ENCODE peak calls at places on chromosome 9, in seven cellular contexts. One of them, this sample, is unnamed.
A peak's percentile ranks its signal among the peaks of the same experiment; 100 is the strongest.

GRCh38 chr9:127177682-127178265 is 55.3 kb upstream of the ANGPTL2 start:
- DNase-seq in astrocyte of the spinal cord: no peak
- DNase-seq in central memory CD8-positive, alpha-beta T cell: no peak
- DNase-seq in kidney tubule cell: no peak
- DNase-seq in tibial nerve: no peak
- DNase-seq in aorta: no peak
- DNase-seq in HFF-Myc: no peak
- DNase-seq in this sample: peak; percentile 14

GRCh38 chr9:5085993-5086392 is 99.4 kb downstream of the INSL6 start:
- DNase-seq in aorta: no peak
- DNase-seq in astrocyte of the spinal cord: no peak
- DNase-seq in HFF-Myc: no peak
- DNase-seq in kidney tubule cell: no peak
- DNase-seq in tibial nerve: no peak
- DNase-seq in central memory CD8-positive, alpha-beta T cell: no peak
- DNase-seq in this sample: no peak

GRCh38 chr9:36148652-36149051 is 12.1 kb downstream of the GLIPR2 start:
- DNase-seq in tibial nerve: peak; percentile 98
- DNase-seq in astrocyte of the spinal cord: peak; percentile 99
- DNase-seq in HFF-Myc: peak; percentile 91
- DNase-seq in kidney tubule cell: peak; percentile 98
- DNase-seq in aorta: peak; percentile 97
- DNase-seq in central memory CD8-positive, alpha-beta T cell: peak; percentile 60
- DNase-seq in this sample: peak; percentile 86

GRCh38 chr9:79489241-79490000 is 82.3 kb upstream of the TLE4 start:
- DNase-seq in kidney tubule cell: peak; percentile 58
- DNase-seq in central memory CD8-positive, alpha-beta T cell: no peak
- DNase-seq in aorta: no peak
- DNase-seq in HFF-Myc: no peak
- DNase-seq in astrocyte of the spinal cord: peak; percentile 89
- DNase-seq in tibial nerve: peak; percentile 42
- DNase-seq in this sample: peak; percentile 21

GRCh38 chr9:35501941-35502340 is 12.0 kb downstream of the RUSC2 start:
- DNase-seq in aorta: no peak
- DNase-seq in HFF-Myc: no peak
- DNase-seq in kidney tubule cell: no peak
- DNase-seq in central memory CD8-positive, alpha-beta T cell: no peak
- DNase-seq in tibial nerve: no peak
- DNase-seq in astrocyte of the spinal cord: no peak
- DNase-seq in this sample: no peak

GRCh38 chr9:35703906-35704672 is 14.4 kb upstream of the TPM2 start:
- DNase-seq in kidney tubule cell: no peak
- DNase-seq in tibial nerve: no peak
- DNase-seq in central memory CD8-positive, alpha-beta T cell: no peak
- DNase-seq in HFF-Myc: no peak
- DNase-seq in aorta: peak; percentile 33
- DNase-seq in astrocyte of the spinal cord: no peak
- DNase-seq in this sample: no peak

GRCh38 chr9:15915711-15916110 is 362.9 kb downstream of the CCDC171 start:
- DNase-seq in kidney tubule cell: peak; percentile 3
- DNase-seq in astrocyte of the spinal cord: peak; percentile 13
- DNase-seq in tibial nerve: no peak
- DNase-seq in central memory CD8-positive, alpha-beta T cell: no peak
- DNase-seq in HFF-Myc: no peak
- DNase-seq in aorta: no peak
- DNase-seq in this sample: no peak

GRCh38 chr9:34652608-34653007 is 623 bp downstream of the IL11RA start:
- DNase-seq in astrocyte of the spinal cord: no peak
- DNase-seq in HFF-Myc: no peak
- DNase-seq in tibial nerve: no peak
- DNase-seq in central memory CD8-positive, alpha-beta T cell: no peak
- DNase-seq in aorta: no peak
- DNase-seq in kidney tubule cell: no peak
- DNase-seq in this sample: no peak

GRCh38 chr9:128026255-128027165 is 40.6 kb downstream of the NAIF1 start:
- DNase-seq in central memory CD8-positive, alpha-beta T cell: peak; percentile 86
- DNase-seq in tibial nerve: no peak
- DNase-seq in astrocyte of the spinal cord: no peak
- DNase-seq in HFF-Myc: no peak
- DNase-seq in aorta: peak; percentile 47
- DNase-seq in kidney tubule cell: no peak
- DNase-seq in this sample: peak; percentile 46

GRCh38 chr9:69425402-69425801 is 100.4 kb downstream of the ENTREP1 start:
- DNase-seq in central memory CD8-positive, alpha-beta T cell: no peak
- DNase-seq in HFF-Myc: no peak
- DNase-seq in tibial nerve: no peak
- DNase-seq in kidney tubule cell: no peak
- DNase-seq in astrocyte of the spinal cord: no peak
- DNase-seq in aorta: no peak
- DNase-seq in this sample: no peak

GRCh38 chr9:27431573-27431972 is 92.5 kb upstream of the IFNK start:
- DNase-seq in astrocyte of the spinal cord: no peak
- DNase-seq in HFF-Myc: no peak
- DNase-seq in kidney tubule cell: no peak
- DNase-seq in tibial nerve: no peak
- DNase-seq in aorta: no peak
- DNase-seq in central memory CD8-positive, alpha-beta T cell: no peak
- DNase-seq in this sample: no peak

GRCh38 chr9:90343360-90343759 is 299.3 kb downstream of the DIRAS2 start:
- DNase-seq in HFF-Myc: no peak
- DNase-seq in astrocyte of the spinal cord: peak; percentile 8
- DNase-seq in tibial nerve: no peak
- DNase-seq in central memory CD8-positive, alpha-beta T cell: no peak
- DNase-seq in aorta: no peak
- DNase-seq in kidney tubule cell: peak; percentile 30
- DNase-seq in this sample: no peak

GRCh38 chr9:24765025-24765756 is 219.5 kb upstream of the IZUMO3 start:
- DNase-seq in central memory CD8-positive, alpha-beta T cell: no peak
- DNase-seq in aorta: no peak
- DNase-seq in HFF-Myc: no peak
- DNase-seq in astrocyte of the spinal cord: no peak
- DNase-seq in tibial nerve: no peak
- DNase-seq in kidney tubule cell: no peak
- DNase-seq in this sample: no peak

GRCh38 chr9:19286634-19287188 is 56.2 kb downstream of the DENND4C start:
- DNase-seq in HFF-Myc: peak; percentile 1
- DNase-seq in central memory CD8-positive, alpha-beta T cell: no peak
- DNase-seq in astrocyte of the spinal cord: peak; percentile 19
- DNase-seq in kidney tubule cell: no peak
- DNase-seq in aorta: no peak
- DNase-seq in tibial nerve: no peak
- DNase-seq in this sample: peak; percentile 89

GRCh38 chr9:4979224-4979623 is 5.8 kb upstream of the JAK2 start:
- DNase-seq in astrocyte of the spinal cord: no peak
- DNase-seq in HFF-Myc: no peak
- DNase-seq in kidney tubule cell: peak; percentile 46
- DNase-seq in aorta: no peak
- DNase-seq in tibial nerve: no peak
- DNase-seq in central memory CD8-positive, alpha-beta T cell: no peak
- DNase-seq in this sample: no peak

GRCh38 chr9:105063665-105064247 is 135.8 kb upstream of the ABCA1 start:
- DNase-seq in aorta: peak; percentile 58
- DNase-seq in kidney tubule cell: peak; percentile 96
- DNase-seq in astrocyte of the spinal cord: peak; percentile 92
- DNase-seq in tibial nerve: no peak
- DNase-seq in central memory CD8-positive, alpha-beta T cell: no peak
- DNase-seq in HFF-Myc: no peak
- DNase-seq in this sample: peak; percentile 24

GRCh38 chr9:9790216-9790872 is 822.5 kb downstream of the PTPRD start:
- DNase-seq in aorta: no peak
- DNase-seq in HFF-Myc: no peak
- DNase-seq in astrocyte of the spinal cord: peak; percentile 51
- DNase-seq in central memory CD8-positive, alpha-beta T cell: no peak
- DNase-seq in tibial nerve: no peak
- DNase-seq in kidney tubule cell: peak; percentile 66
- DNase-seq in this sample: peak; percentile 27